ENCODE peak calls at places on chromosome 4, in five cellular contexts. W, E, I, H and P are unnamed samples.

GRCh38 chr4:22029803-22030202 is 81.2 kb upstream of the KCNIP4 start:
- DNase-seq in H (no peak), E (no peak), I (no peak), W (no peak), P (no peak)

GRCh38 chr4:122658818-122659295 is 38.0 kb upstream of the IL21 start:
- DNase-seq in I (no peak), H (no peak), E (no peak), W (no peak), P (no peak)

GRCh38 chr4:41751325-41752061 is 3.0 kb upstream of the PHOX2B start:
- DNase-seq in H (no peak), W (no peak), I (no peak), E (no peak), P (no peak)

GRCh38 chr4:155530290-155530689 is 136.4 kb upstream of the GUCY1A1 start:
- DNase-seq in H (no peak), E (no peak), I (no peak), W (no peak), P (no peak)

GRCh38 chr4:1772869-1773538 is 20.1 kb upstream of the FGFR3 start:
- DNase-seq in I (no peak), E (no peak), W (no peak), H (no peak), P (no peak)

GRCh38 chr4:87679449-87680169 is 29.5 kb downstream of the DMP1 start:
- DNase-seq in H (peak), I (no peak), W (peak), E (peak), P (no peak)

GRCh38 chr4:3341760-3342159 is 48.9 kb downstream of the RGS12 start:
- DNase-seq in E (no peak), I (no peak), H (no peak), W (no peak), P (no peak)

GRCh38 chr4:67638157-67638556 is 62.8 kb downstream of the UBA6 start:
- DNase-seq in I (no peak), E (no peak), W (no peak), H (no peak), P (no peak)

GRCh38 chr4:4428966-4429875 is 42.3 kb downstream of the NSG1 start:
- DNase-seq in I (no peak), W (no peak), H (no peak), E (no peak), P (no peak)

GRCh38 chr4:168923526-168924194 is 86.4 kb downstream of the CBR4 start:
- DNase-seq in E (no peak), I (peak), H (no peak), W (peak), P (peak)

GRCh38 chr4:38365748-38366310 is 298.2 kb upstream of the KLF3 start:
- DNase-seq in H (no peak), E (no peak), I (no peak), W (no peak), P (no peak)

GRCh38 chr4:8538703-8539567 is 41.3 kb upstream of the GPR78 start:
- DNase-seq in W (peak), I (no peak), E (peak), H (no peak), P (no peak)

GRCh38 chr4:71978192-71978845 is 53.5 kb upstream of the NPFFR2 start:
- DNase-seq in E (no peak), I (no peak), H (no peak), W (no peak), P (no peak)

GRCh38 chr4:83356899-83357661 is 22.4 kb upstream of the HPSE start:
- DNase-seq in H (no peak), E (no peak), I (no peak), W (no peak), P (no peak)

GRCh38 chr4:105895609-105896460 is 564 bp downstream of the NPNT start:
- DNase-seq in W (peak), E (peak), I (peak), H (peak), P (peak)

GRCh38 chr4:40747436-40747835 is 2.3 kb upstream of the NSUN7 start:
- DNase-seq in I (no peak), W (no peak), H (no peak), E (no peak), P (no peak)

GRCh38 chr4:60657041-60657440 is 543.1 kb upstream of the ADGRL3 start:
- DNase-seq in E (no peak), I (no peak), W (no peak), H (no peak), P (no peak)

GRCh38 chr4:99633772-99634171 is 23.9 kb downstream of the C4orf54 start:
- DNase-seq in H (no peak), E (no peak), I (no peak), W (no peak), P (no peak)

GRCh38 chr4:169033660-169034059 is 23.6 kb upstream of the CBR4 start:
- DNase-seq in E (no peak), I (peak), W (no peak), H (no peak), P (no peak)

GRCh38 chr4:5473125-5473524 is 235.2 kb downstream of the EVC2 start:
- DNase-seq in E (no peak), H (no peak), W (no peak), I (no peak), P (no peak)

GRCh38 chr4:100933628-100934027 is 413.7 kb downstream of the PPP3CA start:
- DNase-seq in W (no peak), I (no peak), E (no peak), H (no peak), P (no peak)

GRCh38 chr4:97491856-97492255 is 651.4 kb downstream of the STPG2 start:
- DNase-seq in E (no peak), I (no peak), W (no peak), H (no peak), P (no peak)

GRCh38 chr4:97498875-97499274 is 644.4 kb downstream of the STPG2 start:
- DNase-seq in W (no peak), E (no peak), I (no peak), H (no peak), P (no peak)

GRCh38 chr4:97493815-97494518 is 649.3 kb downstream of the STPG2 start:
- DNase-seq in I (no peak), W (no peak), E (no peak), H (no peak), P (no peak)

GRCh38 chr4:97500423-97500822 is 642.9 kb downstream of the STPG2 start:
- DNase-seq in E (no peak), I (no peak), W (no peak), H (no peak), P (no peak)

GRCh38 chr4:97496298-97496873 is 646.9 kb downstream of the STPG2 start:
- DNase-seq in E (no peak), H (no peak), W (no peak), I (no peak), P (peak)
- H3K27ac ChIP-seq in E (no peak), H (no peak), W (no peak), I (no peak), P (no peak)

GRCh38 chr4:48049483-48049882 is 32.9 kb downstream of the NIPAL1 start:
- DNase-seq in W (no peak), E (no peak), I (no peak), H (no peak), P (no peak)

GRCh38 chr4:48044298-48044697 is 27.7 kb downstream of the NIPAL1 start:
- DNase-seq in H (no peak), W (no peak), E (no peak), I (no peak), P (no peak)

GRCh38 chr4:48046059-48046458 is 29.5 kb downstream of the NIPAL1 start:
- DNase-seq in E (no peak), I (no peak), H (no peak), W (no peak), P (peak)

GRCh38 chr4:48047896-48048295 is 31.3 kb downstream of the NIPAL1 start:
- DNase-seq in W (no peak), H (no peak), E (no peak), I (peak), P (no peak)

DNA sequence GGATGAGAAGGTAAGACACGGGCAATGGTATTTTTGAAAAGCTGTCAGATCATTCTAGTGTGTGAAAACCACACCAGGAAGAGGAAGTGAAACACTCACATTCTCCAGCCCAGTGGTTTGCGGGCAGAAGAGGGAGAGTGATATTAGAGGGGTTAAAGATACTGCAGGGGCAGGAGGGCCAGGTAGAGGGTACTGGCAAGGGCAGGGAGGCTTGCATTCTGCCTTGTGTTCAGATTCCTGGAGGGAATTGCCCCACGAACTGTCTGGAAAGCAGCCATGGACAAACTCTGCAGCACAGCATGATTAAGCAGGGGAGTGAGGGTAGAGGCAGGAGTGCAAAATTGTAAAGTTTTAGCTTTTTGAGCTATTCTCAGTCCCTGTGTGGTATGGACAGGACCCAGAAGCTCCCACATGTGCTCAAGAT is 30.9 kb downstream of the NIPAL1 start:
- DNase-seq in E (no peak), W (no peak), I (peak), H (no peak), P (no peak)
- TF ChIP-seq POLR2A in E (no peak), W (no peak), I (no peak), H (no peak), P (no peak)

DNA sequence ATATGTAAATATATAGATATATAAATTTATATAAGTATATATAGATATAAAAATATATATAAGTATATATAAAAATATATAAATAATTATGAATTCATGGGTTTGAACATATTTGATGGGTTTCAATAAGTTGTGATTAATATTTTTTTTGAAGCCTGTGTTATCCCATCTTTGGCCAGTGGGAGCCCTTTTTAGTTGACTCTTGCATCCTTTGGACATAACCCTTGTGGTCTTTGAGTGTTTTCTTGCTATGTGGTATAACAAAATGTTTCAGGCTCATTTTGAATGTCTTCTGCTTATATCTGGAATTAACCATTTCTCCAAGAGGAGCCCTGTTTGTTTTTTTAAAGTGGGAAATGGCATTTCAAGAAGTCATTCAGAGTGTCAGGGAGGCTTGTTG is 15.2 kb downstream of the SNX25 start:
- DNase-seq in H (no peak), E (no peak), I (no peak), W (no peak), P (no peak)
- TF ChIP-seq CTCF in H (no peak), E (no peak), I (no peak), W (no peak), P (no peak)

GRCh38 chr4:77154761-77155499 is 2.1 kb upstream of the CCNG2 start:
- DNase-seq in W (no peak), I (no peak), E (no peak), H (no peak), P (no peak)
- H3K27ac ChIP-seq in W (no peak), I (no peak), E (no peak), H (no peak), P (peak)